ENCODE peak calls at places on chromosomes 7 and 10, in five cellular contexts. V is PC-9, Y is Peyer's patch, P is tibial artery, Z is cardiac muscle cell. S is an unnamed sample. For H3K9me3, the result is how much of the 10 kb centered on the place peaks cover.

GRCh38 chr7:32428546-32428945 is 61.6 kb downstream of the LSM5 start:
- DNase-seq in P (no peak), Z (peak), V (no peak), Y (no peak), S (no peak)

GRCh38 chr10:95573497-95573896 is 12.3 kb upstream of the SORBS1 start:
- DNase-seq in V (no peak), Z (no peak), P (no peak), Y (no peak), S (no peak)

GRCh38 chr7:132214452-132214851 is 361.8 kb downstream of the PLXNA4 start:
- DNase-seq in P (no peak), Y (no peak), Z (no peak), V (no peak), S (no peak)

GRCh38 chr7:40881405-40881926 is 746.7 kb downstream of the SUGCT start:
- DNase-seq in P (no peak), Z (no peak), V (no peak), Y (no peak), S (no peak)

GRCh38 chr10:90450797-90451196 is 407.0 kb downstream of the HTR7 start:
- DNase-seq in Y (no peak), V (no peak), Z (no peak), P (no peak), S (no peak)

GRCh38 chr7:108014747-108015682 is 12.1 kb upstream of the LAMB1 start:
- DNase-seq in Z (no peak), V (no peak), Y (no peak), P (no peak), S (no peak)

GRCh38 chr7:13016633-13017324 is 329.3 kb downstream of the ARL4A start:
- DNase-seq in V (no peak), Z (no peak), Y (no peak), P (no peak), S (no peak)

GRCh38 chr7:159068893-159069448 is 75.7 kb downstream of the VIPR2 start:
- DNase-seq in Z (no peak), P (no peak), V (no peak), Y (no peak), S (peak)

GRCh38 chr10:99930731-99931550 is 78.8 kb downstream of the DNMBP start:
- DNase-seq in Y (peak), V (peak), Z (no peak), P (no peak), S (no peak)

DNA sequence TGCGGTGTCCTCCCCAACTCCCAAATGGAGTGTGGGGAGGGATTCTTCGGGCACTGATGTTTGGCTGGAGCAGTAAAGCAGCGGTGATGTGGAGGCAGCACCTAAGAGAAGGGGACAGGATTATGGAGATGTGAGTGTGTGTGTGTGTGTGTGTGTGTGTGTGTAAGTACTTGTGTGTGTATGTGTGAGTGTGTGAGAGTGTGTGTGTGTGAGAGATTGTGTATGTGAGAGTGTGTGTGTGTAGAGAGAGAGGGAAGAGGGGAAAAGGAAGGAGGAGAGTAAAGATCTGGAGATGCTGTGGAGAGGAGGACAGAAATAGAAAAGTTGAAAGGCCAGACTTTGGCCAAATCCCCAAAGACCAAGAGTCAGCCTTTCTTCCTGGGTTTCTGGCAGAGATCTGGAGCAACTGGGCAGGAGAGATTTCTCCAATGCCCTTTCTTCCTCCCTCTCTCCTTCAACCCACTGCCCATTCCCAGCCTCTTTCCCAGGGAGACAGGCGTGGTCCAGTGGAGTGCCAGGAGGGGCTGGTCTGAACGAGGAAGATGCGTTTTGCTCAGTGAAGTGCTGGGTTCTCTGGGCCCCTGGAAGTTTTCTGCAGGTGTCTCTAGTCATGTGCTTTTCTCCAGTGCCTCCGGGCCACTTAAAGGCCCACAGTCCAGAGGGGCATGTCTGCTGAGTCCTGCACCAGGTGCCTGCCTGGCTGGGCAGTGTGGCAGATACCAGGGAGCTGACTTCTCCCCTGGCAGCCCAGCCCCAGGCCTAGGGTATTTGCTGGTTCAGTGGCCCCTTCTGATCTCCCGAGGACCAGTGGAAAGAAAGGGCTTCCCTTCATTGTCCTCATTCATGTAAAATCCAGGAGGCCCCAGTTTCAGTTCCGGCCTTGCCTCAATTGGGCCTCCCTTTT is 60.5 kb downstream of the HK1 start:
- DNase-seq in Z (no peak), V (peak), P (no peak), Y (no peak), S (peak)
- H3K4me3 ChIP-seq in Z (no peak), V (no peak), P (peak), Y (no peak), S (no peak)

DNA sequence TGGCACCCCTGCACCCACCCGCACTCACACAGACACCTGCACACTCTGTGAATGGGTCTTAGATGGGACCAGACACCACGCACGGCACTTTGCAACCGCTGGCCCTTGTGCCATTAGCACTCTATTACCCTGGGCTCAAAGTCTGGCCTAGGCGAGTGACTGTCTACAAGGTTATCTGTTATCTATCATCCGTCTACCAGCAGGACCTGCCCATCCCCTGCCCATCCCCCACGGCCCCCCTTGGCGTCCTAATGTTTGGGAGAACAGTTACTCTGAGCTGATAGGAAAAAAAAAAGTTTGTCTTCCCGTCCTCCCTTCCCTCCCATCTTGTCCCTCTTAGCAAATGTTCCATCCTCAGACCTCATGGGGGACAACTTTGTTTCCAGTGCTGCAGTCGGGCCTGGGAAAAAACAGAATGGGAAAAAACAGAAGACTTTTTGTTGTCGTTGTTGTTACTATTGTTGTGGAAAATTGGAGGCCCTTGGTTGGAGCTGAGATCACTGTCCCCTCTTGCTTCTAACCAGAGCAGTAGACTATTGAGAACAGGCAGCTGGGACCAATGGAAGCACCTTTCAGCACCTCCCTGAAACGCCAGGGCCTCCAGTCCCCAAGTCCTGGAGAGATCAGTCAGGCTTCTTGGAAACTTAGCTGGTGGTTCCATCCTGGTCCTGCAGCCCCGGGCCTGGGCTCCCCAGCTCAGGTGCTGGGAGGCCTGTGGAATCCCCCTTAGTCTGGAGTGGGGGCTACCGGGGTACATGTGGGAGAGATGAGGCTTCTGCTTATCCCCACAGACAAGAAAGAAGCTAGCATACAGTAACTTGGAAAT is 12.2 kb downstream of the UNCX start:
- DNase-seq in P (no peak), Z (no peak), Y (no peak), V (no peak), S (no peak)
- H3K9me3 ChIP-seq in P (under half), Z (under half), Y (under half), V (under half), S (under half)

GRCh38 chr7:116583653-116584052 is 58.8 kb downstream of the CAV1 start:
- DNase-seq in Z (no peak), Y (no peak), P (no peak), V (no peak), S (no peak)

GRCh38 chr7:116584721-116585120 is 59.9 kb downstream of the CAV1 start:
- DNase-seq in P (no peak), Y (no peak), Z (no peak), V (no peak), S (no peak)

GRCh38 chr7:116585392-116585791 is 60.6 kb downstream of the CAV1 start:
- DNase-seq in V (no peak), P (no peak), Y (no peak), Z (no peak), S (no peak)

GRCh38 chr7:116582164-116582732 is 57.4 kb downstream of the CAV1 start:
- DNase-seq in Z (no peak), P (no peak), V (no peak), Y (no peak), S (no peak)

GRCh38 chr7:116582806-116583444 is 58.1 kb downstream of the CAV1 start:
- DNase-seq in Z (no peak), V (no peak), Y (no peak), P (peak), S (no peak)
- H3K27ac ChIP-seq in Z (no peak), V (no peak), Y (peak), P (peak), S (peak)

GRCh38 chr10:86506499-86506898 is 15.1 kb downstream of the WAPL start:
- DNase-seq in V (no peak), P (no peak), Y (no peak), Z (no peak), S (no peak)
- H3K4me3 ChIP-seq in V (no peak), P (no peak), Y (no peak), Z (no peak), S (no peak)